ENCODE peak calls at places on chromosomes 5 and 9, in nine cellular contexts. One of them, this sample, is unnamed.

GRCh38 chr5:39076757-39077475 is 2.7 kb upstream of the RICTOR start:
- DNase-seq in lower leg skin: no peak
- DNase-seq in NCI-H2029 treated with DMSO at 0.1 percent for 48 hours: no peak
- DNase-seq in activated CD8-positive, alpha-beta memory T cell treated with anti-CD3 and anti-CD28 coated beads for 24 hours: no peak
- DNase-seq in stimulated activated CD4-positive, alpha-beta T cell treated with anti-CD3 and anti-CD28 coated beads, Interleukin-1b, Interleukin-23, amount 100 ng/mL, for 24 hours: no peak
- DNase-seq in effector memory CD8-positive, alpha-beta T cell: no peak
- DNase-seq in HTR-8/SVneo: peak
- DNase-seq in epithelial cell of esophagus: peak
- DNase-seq in HFFc6: peak
- DNase-seq in this sample: no peak

GRCh38 chr5:180180198-180180820 is 28.7 kb downstream of the RASGEF1C start:
- DNase-seq in lower leg skin: peak
- DNase-seq in NCI-H2029 treated with DMSO at 0.1 percent for 48 hours: no peak
- DNase-seq in activated CD8-positive, alpha-beta memory T cell treated with anti-CD3 and anti-CD28 coated beads for 24 hours: no peak
- DNase-seq in stimulated activated CD4-positive, alpha-beta T cell treated with anti-CD3 and anti-CD28 coated beads, Interleukin-1b, Interleukin-23, amount 100 ng/mL, for 24 hours: no peak
- DNase-seq in effector memory CD8-positive, alpha-beta T cell: no peak
- DNase-seq in HTR-8/SVneo: no peak
- DNase-seq in epithelial cell of esophagus: no peak
- DNase-seq in HFFc6: no peak
- DNase-seq in this sample: no peak

GRCh38 chr5:44809215-44809955 is 638 bp downstream of the MRPS30 start:
- DNase-seq in lower leg skin: peak
- DNase-seq in NCI-H2029 treated with DMSO at 0.1 percent for 48 hours: no peak
- DNase-seq in activated CD8-positive, alpha-beta memory T cell treated with anti-CD3 and anti-CD28 coated beads for 24 hours: no peak
- DNase-seq in stimulated activated CD4-positive, alpha-beta T cell treated with anti-CD3 and anti-CD28 coated beads, Interleukin-1b, Interleukin-23, amount 100 ng/mL, for 24 hours: peak
- DNase-seq in effector memory CD8-positive, alpha-beta T cell: peak
- DNase-seq in HTR-8/SVneo: peak
- DNase-seq in epithelial cell of esophagus: peak
- DNase-seq in HFFc6: peak
- DNase-seq in this sample: no peak

GRCh38 chr9:95311956-95312355 is 5.6 kb downstream of the FANCC start:
- DNase-seq in lower leg skin: no peak
- DNase-seq in NCI-H2029 treated with DMSO at 0.1 percent for 48 hours: no peak
- DNase-seq in activated CD8-positive, alpha-beta memory T cell treated with anti-CD3 and anti-CD28 coated beads for 24 hours: no peak
- DNase-seq in stimulated activated CD4-positive, alpha-beta T cell treated with anti-CD3 and anti-CD28 coated beads, Interleukin-1b, Interleukin-23, amount 100 ng/mL, for 24 hours: no peak
- DNase-seq in effector memory CD8-positive, alpha-beta T cell: no peak
- DNase-seq in HTR-8/SVneo: no peak
- DNase-seq in epithelial cell of esophagus: no peak
- DNase-seq in HFFc6: no peak
- DNase-seq in this sample: no peak

GRCh38 chr5:9545959-9546851 is at the start of gene SEMA5A:
- DNase-seq in lower leg skin: peak
- DNase-seq in NCI-H2029 treated with DMSO at 0.1 percent for 48 hours: no peak
- DNase-seq in activated CD8-positive, alpha-beta memory T cell treated with anti-CD3 and anti-CD28 coated beads for 24 hours: no peak
- DNase-seq in stimulated activated CD4-positive, alpha-beta T cell treated with anti-CD3 and anti-CD28 coated beads, Interleukin-1b, Interleukin-23, amount 100 ng/mL, for 24 hours: no peak
- DNase-seq in effector memory CD8-positive, alpha-beta T cell: no peak
- DNase-seq in HTR-8/SVneo: peak
- DNase-seq in epithelial cell of esophagus: peak
- DNase-seq in HFFc6: peak
- DNase-seq in this sample: peak

GRCh38 chr9:8616419-8616818 is 816.8 kb upstream of the DMAC1 start:
- DNase-seq in lower leg skin: no peak
- DNase-seq in NCI-H2029 treated with DMSO at 0.1 percent for 48 hours: no peak
- DNase-seq in activated CD8-positive, alpha-beta memory T cell treated with anti-CD3 and anti-CD28 coated beads for 24 hours: no peak
- DNase-seq in stimulated activated CD4-positive, alpha-beta T cell treated with anti-CD3 and anti-CD28 coated beads, Interleukin-1b, Interleukin-23, amount 100 ng/mL, for 24 hours: no peak
- DNase-seq in effector memory CD8-positive, alpha-beta T cell: no peak
- DNase-seq in HTR-8/SVneo: no peak
- DNase-seq in epithelial cell of esophagus: no peak
- DNase-seq in HFFc6: no peak
- DNase-seq in this sample: no peak

GRCh38 chr9:99753436-99753835 is 68.2 kb upstream of the NR4A3 start:
- DNase-seq in lower leg skin: no peak
- DNase-seq in NCI-H2029 treated with DMSO at 0.1 percent for 48 hours: no peak
- DNase-seq in activated CD8-positive, alpha-beta memory T cell treated with anti-CD3 and anti-CD28 coated beads for 24 hours: no peak
- DNase-seq in stimulated activated CD4-positive, alpha-beta T cell treated with anti-CD3 and anti-CD28 coated beads, Interleukin-1b, Interleukin-23, amount 100 ng/mL, for 24 hours: no peak
- DNase-seq in effector memory CD8-positive, alpha-beta T cell: no peak
- DNase-seq in HTR-8/SVneo: no peak
- DNase-seq in epithelial cell of esophagus: peak
- DNase-seq in HFFc6: no peak
- DNase-seq in this sample: no peak

GRCh38 chr9:79928661-79929060 is 356.9 kb downstream of the TLE4 start:
- DNase-seq in lower leg skin: no peak
- DNase-seq in NCI-H2029 treated with DMSO at 0.1 percent for 48 hours: no peak
- DNase-seq in activated CD8-positive, alpha-beta memory T cell treated with anti-CD3 and anti-CD28 coated beads for 24 hours: no peak
- DNase-seq in stimulated activated CD4-positive, alpha-beta T cell treated with anti-CD3 and anti-CD28 coated beads, Interleukin-1b, Interleukin-23, amount 100 ng/mL, for 24 hours: no peak
- DNase-seq in effector memory CD8-positive, alpha-beta T cell: no peak
- DNase-seq in HTR-8/SVneo: no peak
- DNase-seq in epithelial cell of esophagus: no peak
- DNase-seq in HFFc6: no peak
- DNase-seq in this sample: no peak

GRCh38 chr5:62206150-62206829 is 99.7 kb upstream of the KIF2A start:
- DNase-seq in lower leg skin: no peak
- DNase-seq in NCI-H2029 treated with DMSO at 0.1 percent for 48 hours: no peak
- DNase-seq in activated CD8-positive, alpha-beta memory T cell treated with anti-CD3 and anti-CD28 coated beads for 24 hours: no peak
- DNase-seq in stimulated activated CD4-positive, alpha-beta T cell treated with anti-CD3 and anti-CD28 coated beads, Interleukin-1b, Interleukin-23, amount 100 ng/mL, for 24 hours: no peak
- DNase-seq in effector memory CD8-positive, alpha-beta T cell: no peak
- DNase-seq in HTR-8/SVneo: peak
- DNase-seq in epithelial cell of esophagus: peak
- DNase-seq in HFFc6: no peak
- DNase-seq in this sample: no peak

GRCh38 chr9:69548676-69549075 is 123.5 kb downstream of the APBA1 start:
- DNase-seq in lower leg skin: no peak
- DNase-seq in NCI-H2029 treated with DMSO at 0.1 percent for 48 hours: no peak
- DNase-seq in activated CD8-positive, alpha-beta memory T cell treated with anti-CD3 and anti-CD28 coated beads for 24 hours: no peak
- DNase-seq in stimulated activated CD4-positive, alpha-beta T cell treated with anti-CD3 and anti-CD28 coated beads, Interleukin-1b, Interleukin-23, amount 100 ng/mL, for 24 hours: no peak
- DNase-seq in effector memory CD8-positive, alpha-beta T cell: no peak
- DNase-seq in HTR-8/SVneo: no peak
- DNase-seq in epithelial cell of esophagus: no peak
- DNase-seq in HFFc6: no peak
- DNase-seq in this sample: no peak

GRCh38 chr9:38144421-38144820 is 75.4 kb upstream of the SHB start:
- DNase-seq in lower leg skin: peak
- DNase-seq in NCI-H2029 treated with DMSO at 0.1 percent for 48 hours: no peak
- DNase-seq in activated CD8-positive, alpha-beta memory T cell treated with anti-CD3 and anti-CD28 coated beads for 24 hours: no peak
- DNase-seq in stimulated activated CD4-positive, alpha-beta T cell treated with anti-CD3 and anti-CD28 coated beads, Interleukin-1b, Interleukin-23, amount 100 ng/mL, for 24 hours: no peak
- DNase-seq in effector memory CD8-positive, alpha-beta T cell: no peak
- DNase-seq in HTR-8/SVneo: peak
- DNase-seq in epithelial cell of esophagus: peak
- DNase-seq in HFFc6: peak
- DNase-seq in this sample: no peak

GRCh38 chr5:37812365-37812764 is 27.5 kb downstream of the GDNF start:
- DNase-seq in lower leg skin: no peak
- DNase-seq in NCI-H2029 treated with DMSO at 0.1 percent for 48 hours: no peak
- DNase-seq in activated CD8-positive, alpha-beta memory T cell treated with anti-CD3 and anti-CD28 coated beads for 24 hours: no peak
- DNase-seq in stimulated activated CD4-positive, alpha-beta T cell treated with anti-CD3 and anti-CD28 coated beads, Interleukin-1b, Interleukin-23, amount 100 ng/mL, for 24 hours: no peak
- DNase-seq in effector memory CD8-positive, alpha-beta T cell: no peak
- DNase-seq in HTR-8/SVneo: no peak
- DNase-seq in epithelial cell of esophagus: no peak
- DNase-seq in HFFc6: no peak
- DNase-seq in this sample: no peak

GRCh38 chr9:134301387-134302129 is 24.7 kb upstream of the RXRA start:
- DNase-seq in lower leg skin: no peak
- DNase-seq in NCI-H2029 treated with DMSO at 0.1 percent for 48 hours: no peak
- DNase-seq in activated CD8-positive, alpha-beta memory T cell treated with anti-CD3 and anti-CD28 coated beads for 24 hours: peak
- DNase-seq in stimulated activated CD4-positive, alpha-beta T cell treated with anti-CD3 and anti-CD28 coated beads, Interleukin-1b, Interleukin-23, amount 100 ng/mL, for 24 hours: no peak
- DNase-seq in effector memory CD8-positive, alpha-beta T cell: peak
- DNase-seq in HTR-8/SVneo: no peak
- DNase-seq in epithelial cell of esophagus: peak
- DNase-seq in HFFc6: no peak
- DNase-seq in this sample: no peak

GRCh38 chr5:132428811-132429440 is 59.4 kb downstream of the SLC22A5 start:
- DNase-seq in lower leg skin: peak
- DNase-seq in NCI-H2029 treated with DMSO at 0.1 percent for 48 hours: no peak
- DNase-seq in activated CD8-positive, alpha-beta memory T cell treated with anti-CD3 and anti-CD28 coated beads for 24 hours: peak
- DNase-seq in stimulated activated CD4-positive, alpha-beta T cell treated with anti-CD3 and anti-CD28 coated beads, Interleukin-1b, Interleukin-23, amount 100 ng/mL, for 24 hours: no peak
- DNase-seq in effector memory CD8-positive, alpha-beta T cell: no peak
- DNase-seq in HTR-8/SVneo: peak
- DNase-seq in epithelial cell of esophagus: peak
- DNase-seq in HFFc6: peak
- DNase-seq in this sample: no peak

GRCh38 chr5:42962139-42962538 is 78.0 kb downstream of the ANXA2R start:
- DNase-seq in lower leg skin: no peak
- DNase-seq in NCI-H2029 treated with DMSO at 0.1 percent for 48 hours: no peak
- DNase-seq in activated CD8-positive, alpha-beta memory T cell treated with anti-CD3 and anti-CD28 coated beads for 24 hours: no peak
- DNase-seq in stimulated activated CD4-positive, alpha-beta T cell treated with anti-CD3 and anti-CD28 coated beads, Interleukin-1b, Interleukin-23, amount 100 ng/mL, for 24 hours: no peak
- DNase-seq in effector memory CD8-positive, alpha-beta T cell: no peak
- DNase-seq in HTR-8/SVneo: no peak
- DNase-seq in epithelial cell of esophagus: no peak
- DNase-seq in HFFc6: no peak
- DNase-seq in this sample: no peak

GRCh38 chr9:91949946-91950664 is at the start of gene ROR2:
- DNase-seq in lower leg skin: peak
- DNase-seq in NCI-H2029 treated with DMSO at 0.1 percent for 48 hours: no peak
- DNase-seq in activated CD8-positive, alpha-beta memory T cell treated with anti-CD3 and anti-CD28 coated beads for 24 hours: peak
- DNase-seq in stimulated activated CD4-positive, alpha-beta T cell treated with anti-CD3 and anti-CD28 coated beads, Interleukin-1b, Interleukin-23, amount 100 ng/mL, for 24 hours: no peak
- DNase-seq in effector memory CD8-positive, alpha-beta T cell: peak
- DNase-seq in HTR-8/SVneo: peak
- DNase-seq in epithelial cell of esophagus: peak
- DNase-seq in HFFc6: no peak
- DNase-seq in this sample: no peak

GRCh38 chr9:134433909-134434895 is 107.9 kb downstream of the RXRA start:
- DNase-seq in lower leg skin: no peak
- DNase-seq in NCI-H2029 treated with DMSO at 0.1 percent for 48 hours: no peak
- DNase-seq in activated CD8-positive, alpha-beta memory T cell treated with anti-CD3 and anti-CD28 coated beads for 24 hours: no peak
- DNase-seq in stimulated activated CD4-positive, alpha-beta T cell treated with anti-CD3 and anti-CD28 coated beads, Interleukin-1b, Interleukin-23, amount 100 ng/mL, for 24 hours: no peak
- DNase-seq in effector memory CD8-positive, alpha-beta T cell: no peak
- DNase-seq in HTR-8/SVneo: no peak
- DNase-seq in epithelial cell of esophagus: no peak
- DNase-seq in HFFc6: no peak
- DNase-seq in this sample: no peak

GRCh38 chr5:124909734-124910133 is 163.3 kb upstream of the ZNF608 start:
- DNase-seq in lower leg skin: no peak
- DNase-seq in NCI-H2029 treated with DMSO at 0.1 percent for 48 hours: no peak
- DNase-seq in activated CD8-positive, alpha-beta memory T cell treated with anti-CD3 and anti-CD28 coated beads for 24 hours: no peak
- DNase-seq in stimulated activated CD4-positive, alpha-beta T cell treated with anti-CD3 and anti-CD28 coated beads, Interleukin-1b, Interleukin-23, amount 100 ng/mL, for 24 hours: no peak
- DNase-seq in effector memory CD8-positive, alpha-beta T cell: no peak
- DNase-seq in HTR-8/SVneo: no peak
- DNase-seq in epithelial cell of esophagus: no peak
- DNase-seq in HFFc6: no peak
- DNase-seq in this sample: no peak

GRCh38 chr9:6443661-6444060 is 30.7 kb downstream of the UHRF2 start:
- DNase-seq in lower leg skin: no peak
- DNase-seq in NCI-H2029 treated with DMSO at 0.1 percent for 48 hours: no peak
- DNase-seq in activated CD8-positive, alpha-beta memory T cell treated with anti-CD3 and anti-CD28 coated beads for 24 hours: no peak
- DNase-seq in stimulated activated CD4-positive, alpha-beta T cell treated with anti-CD3 and anti-CD28 coated beads, Interleukin-1b, Interleukin-23, amount 100 ng/mL, for 24 hours: no peak
- DNase-seq in effector memory CD8-positive, alpha-beta T cell: no peak
- DNase-seq in HTR-8/SVneo: no peak
- DNase-seq in epithelial cell of esophagus: no peak
- DNase-seq in HFFc6: no peak
- DNase-seq in this sample: no peak